ENCODE peak calls at places on chromosomes 1 and 21, in eight cellular contexts. P is astrocyte; F is dorsolateral prefrontal cortex; J is CD8-positive, alpha-beta T cell; U is psoas muscle; O is esophagus squamous epithelium; H is ascending aorta; S is stomach. N is an unnamed sample.
A peak's percentile ranks its signal among the peaks of the same experiment; 100 is the strongest.

GRCh38 chr1:19563336-19564097 is 78.2 kb upstream of the CAPZB start:
- DNase-seq in P (peak; percentile 35), F (no peak), J (no peak), U (peak; percentile 76), O (no peak), H (peak; percentile 76), S (peak; percentile 27), N (no peak)

GRCh38 chr1:154730251-154730650 is 122.3 kb upstream of the ADAR start:
- DNase-seq in P (peak; percentile 62), F (no peak), J (no peak), U (no peak), O (no peak), H (no peak), S (no peak), N (peak; percentile 70)

GRCh38 chr21:39712976-39713375 is 32.0 kb upstream of the IGSF5 start:
- DNase-seq in P (no peak), F (no peak), J (no peak), U (no peak), O (no peak), H (no peak), S (no peak), N (no peak)

GRCh38 chr1:42737257-42737656 is 2.8 kb downstream of the CLDN19 start:
- DNase-seq in P (no peak), F (no peak), J (no peak), U (no peak), O (no peak), H (no peak), S (peak; percentile 88), N (no peak)

GRCh38 chr1:11138952-11139351 is 39.3 kb upstream of the EXOSC10 start:
- DNase-seq in P (peak; percentile 74), F (no peak), J (no peak), U (no peak), O (no peak), H (no peak), S (no peak), N (no peak)

GRCh38 chr1:5977494-5978444 is 14.5 kb downstream of the NPHP4 start:
- DNase-seq in P (no peak), F (peak; percentile 18), J (no peak), U (peak; percentile 36), O (no peak), H (no peak), S (no peak), N (no peak)

GRCh38 chr1:227490478-227490877 is 72.9 kb upstream of the ZNF678 start:
- DNase-seq in P (no peak), F (no peak), J (no peak), U (no peak), O (no peak), H (no peak), S (no peak), N (no peak)

GRCh38 chr1:101108123-101108522 is 82.5 kb upstream of the DPH5 start:
- DNase-seq in P (no peak), F (no peak), J (no peak), U (no peak), O (no peak), H (no peak), S (no peak), N (no peak)

GRCh38 chr1:82377201-82377884 is 576.6 kb downstream of the ADGRL2 start:
- DNase-seq in P (peak; percentile 70), F (no peak), J (no peak), U (no peak), O (no peak), H (no peak), S (no peak), N (peak; percentile 78)

GRCh38 chr1:220788146-220788545 is 1.4 kb downstream of the MTARC1 start:
- DNase-seq in P (peak; percentile 15), F (no peak), J (no peak), U (no peak), O (no peak), H (peak; percentile 59), S (no peak), N (no peak)

GRCh38 chr1:32291145-32291707 is 657 bp upstream of the HDAC1 start:
- DNase-seq in P (peak; percentile 41), F (no peak), J (no peak), U (no peak), O (no peak), H (no peak), S (no peak), N (peak; percentile 70)

GRCh38 chr1:216824511-216824910 is 101.3 kb upstream of the ESRRG start:
- DNase-seq in P (no peak), F (no peak), J (no peak), U (no peak), O (no peak), H (no peak), S (no peak), N (peak; percentile 44)

GRCh38 chr1:243293941-243294722 is 38.3 kb downstream of the SDCCAG8 start:
- DNase-seq in P (no peak), F (no peak), J (no peak), U (no peak), O (no peak), H (no peak), S (no peak), N (peak; percentile 3)

GRCh38 chr1:61139324-61140055 is 57.1 kb downstream of the NFIA start:
- DNase-seq in P (peak; percentile 21), F (no peak), J (no peak), U (no peak), O (no peak), H (no peak), S (no peak), N (peak; percentile 90)

DNA sequence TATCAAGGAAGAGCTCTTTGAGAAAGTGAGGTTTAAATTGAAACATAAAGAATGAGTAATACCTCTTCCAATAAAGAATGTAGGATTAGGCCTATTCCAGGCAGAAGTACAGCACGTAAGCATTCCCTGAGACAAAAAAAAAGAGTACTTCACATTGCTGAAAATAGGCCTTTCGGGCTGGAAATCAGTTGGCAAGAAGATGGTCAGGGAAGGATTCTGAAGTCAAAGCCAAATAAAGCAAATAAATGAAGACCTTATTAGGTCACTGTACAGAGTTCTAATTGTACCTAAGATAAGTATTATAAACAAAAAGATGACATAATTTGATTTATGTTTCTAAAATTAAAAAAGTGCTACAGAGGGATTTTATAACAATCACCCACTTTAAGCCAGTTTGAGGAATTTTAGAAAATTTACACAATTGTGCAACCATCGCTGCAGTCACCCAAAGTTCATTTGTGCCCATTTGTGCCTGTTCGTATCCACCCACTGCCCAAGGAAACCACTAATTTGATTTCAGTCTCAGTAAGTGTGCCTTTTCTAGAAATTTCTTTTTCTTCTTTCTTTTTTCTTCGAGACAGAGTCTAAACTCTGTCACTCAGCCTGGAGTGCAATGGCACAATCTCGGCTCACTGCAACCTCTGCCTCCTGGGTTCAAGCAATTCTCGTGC is 58.6 kb downstream of the FMO4 start:
- DNase-seq in P (peak; percentile 2), F (no peak), J (no peak), U (no peak), O (no peak), H (no peak), S (no peak), N (peak; percentile 24)
- H3K27ac ChIP-seq in P (no peak overlapping the region), F (no peak overlapping the region), J (no peak overlapping the region), U (no peak overlapping the region), O (no peak overlapping the region), H (peak overlapping the region; percentile 95), S (no peak overlapping the region), N (no peak overlapping the region)

GRCh38 chr1:115196291-115196690 is 107.0 kb upstream of the TSPAN2 start:
- DNase-seq in P (no peak), F (no peak), J (no peak), U (no peak), O (no peak), H (no peak), S (no peak), N (no peak)
- TF ChIP-seq CTCF in P (no peak), F (no peak), J (no peak), U (no peak), O (no peak), H (no peak), S (no peak), N (no peak)

GRCh38 chr1:156684227-156684782 is 7.1 kb upstream of the NES start:
- DNase-seq in P (no peak), F (no peak), J (no peak), U (no peak), O (no peak), H (no peak), S (no peak), N (peak; percentile 96)

GRCh38 chr1:156681196-156681595 is 4.0 kb upstream of the NES start:
- DNase-seq in P (no peak), F (no peak), J (no peak), U (no peak), O (no peak), H (no peak), S (no peak), N (no peak)

GRCh38 chr1:156680056-156680455 is 2.8 kb upstream of the NES start:
- DNase-seq in P (no peak), F (no peak), J (no peak), U (no peak), O (no peak), H (no peak), S (no peak), N (no peak)

GRCh38 chr1:156677616-156678596 is 699 bp upstream of the NES start:
- DNase-seq in P (peak; percentile 71), F (peak; percentile 66), J (peak; percentile 53), U (peak; percentile 87), O (no peak), H (peak; percentile 81), S (peak; percentile 54), N (peak; percentile 71)

GRCh38 chr1:156682166-156682890 is 5.1 kb upstream of the NES start:
- DNase-seq in P (no peak), F (no peak), J (no peak), U (no peak), O (no peak), H (no peak), S (no peak), N (no peak)
- H3K27me3 ChIP-seq in P (peaks cover 5% of the 10 kb centered on the region), F (peaks cover 5% of the 10 kb centered on the region), J (peaks cover 20% of the 10 kb centered on the region), U (peaks cover 2% of the 10 kb centered on the region), O (no peaks in the 10 kb centered on the region), H (no peaks in the 10 kb centered on the region), S (peaks cover 94% of the 10 kb centered on the region), N (peaks cover 42% of the 10 kb centered on the region)

GRCh38 chr1:205930698-205931330 is 12.4 kb downstream of the SLC26A9 start:
- DNase-seq in P (no peak), F (no peak), J (no peak), U (no peak), O (no peak), H (no peak), S (no peak), N (no peak)

GRCh38 chr1:205929812-205930577 is 13.3 kb downstream of the SLC26A9 start:
- DNase-seq in P (no peak), F (no peak), J (no peak), U (no peak), O (no peak), H (no peak), S (no peak), N (no peak)

GRCh38 chr1:205934788-205935187 is 8.5 kb downstream of the SLC26A9 start:
- DNase-seq in P (no peak), F (no peak), J (no peak), U (no peak), O (no peak), H (no peak), S (peak; percentile 38), N (no peak)

GRCh38 chr1:205933672-205934618 is 9.3 kb downstream of the SLC26A9 start:
- DNase-seq in P (peak; percentile 75), F (peak; percentile 63), J (no peak), U (peak; percentile 6), O (no peak), H (no peak), S (no peak), N (no peak)

DNA sequence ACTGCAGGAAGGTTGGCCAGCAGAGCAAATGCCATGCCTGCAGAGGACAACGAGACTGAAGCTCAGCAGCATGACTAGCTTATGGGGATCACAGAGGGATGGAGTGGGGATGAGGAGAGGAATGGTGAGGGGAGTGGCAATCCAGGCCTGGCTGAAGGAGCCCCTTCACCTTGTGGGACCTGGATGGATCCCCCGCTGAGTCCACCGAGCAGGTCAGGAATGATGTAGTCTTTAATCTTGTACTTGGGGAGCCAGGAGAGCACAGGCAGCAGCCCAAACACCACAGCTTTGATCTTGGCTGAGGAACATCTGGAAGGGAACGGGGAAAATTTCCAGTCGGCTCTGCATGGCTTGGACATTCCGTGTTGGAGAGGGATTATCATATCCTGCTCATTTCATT is 10.5 kb downstream of the SLC26A9 start:
- DNase-seq in P (no peak), F (no peak), J (no peak), U (peak; percentile 26), O (no peak), H (no peak), S (no peak), N (no peak)
- H3K27ac ChIP-seq in P (no peak overlapping the region), F (no peak overlapping the region), J (no peak overlapping the region), U (no peak overlapping the region), O (peak overlapping the region; percentile 66), H (no peak overlapping the region), S (peak overlapping the region; percentile 84), N (no peak overlapping the region)

N was measured in foreskin keratinocyte.